ENCODE peak calls at places on chromosome 15, in ten cellular contexts. One of them, this sample, is unnamed.
A peak's percentile ranks its signal among the peaks of the same experiment; 100 is the strongest.

GRCh38 chr15:31172606-31173005 is 71.1 kb upstream of the TRPM1 start:
- DNase-seq in NB4: no peak
- DNase-seq in lower leg skin: peak; percentile 59
- DNase-seq in uterus: no peak
- DNase-seq in heart left ventricle: no peak
- DNase-seq in HCT116: no peak
- DNase-seq in right lobe of liver: no peak
- DNase-seq in GM12891: no peak
- DNase-seq in endothelial cell of umbilical vein: no peak
- DNase-seq in IMR-90: no peak
- DNase-seq in this sample: no peak

GRCh38 chr15:51191072-51191665 is 96.5 kb upstream of the TNFAIP8L3 start:
- DNase-seq in heart left ventricle: no peak
- DNase-seq in right lobe of liver: no peak
- DNase-seq in NB4: no peak
- DNase-seq in GM12891: no peak
- DNase-seq in endothelial cell of umbilical vein: peak; percentile 28
- DNase-seq in HCT116: no peak
- DNase-seq in lower leg skin: no peak
- DNase-seq in uterus: no peak
- DNase-seq in IMR-90: no peak
- DNase-seq in this sample: no peak

GRCh38 chr15:101543431-101543830 is 53.9 kb upstream of the PCSK6 start:
- DNase-seq in lower leg skin: peak; percentile 71
- DNase-seq in IMR-90: no peak
- DNase-seq in right lobe of liver: no peak
- DNase-seq in NB4: no peak
- DNase-seq in uterus: no peak
- DNase-seq in endothelial cell of umbilical vein: no peak
- DNase-seq in HCT116: no peak
- DNase-seq in GM12891: no peak
- DNase-seq in heart left ventricle: no peak
- DNase-seq in this sample: no peak

GRCh38 chr15:78878356-78878755 is 5.7 kb downstream of the MORF4L1 start:
- DNase-seq in right lobe of liver: no peak
- DNase-seq in lower leg skin: no peak
- DNase-seq in IMR-90: peak; percentile 65
- DNase-seq in GM12891: no peak
- DNase-seq in HCT116: no peak
- DNase-seq in heart left ventricle: no peak
- DNase-seq in NB4: peak; percentile 50
- DNase-seq in uterus: no peak
- DNase-seq in endothelial cell of umbilical vein: no peak
- DNase-seq in this sample: no peak

GRCh38 chr15:70555713-70556112 is 207.6 kb downstream of the UACA start:
- DNase-seq in HCT116: no peak
- DNase-seq in lower leg skin: no peak
- DNase-seq in uterus: no peak
- DNase-seq in endothelial cell of umbilical vein: no peak
- DNase-seq in IMR-90: no peak
- DNase-seq in NB4: peak; percentile 39
- DNase-seq in GM12891: no peak
- DNase-seq in heart left ventricle: no peak
- DNase-seq in right lobe of liver: no peak
- DNase-seq in this sample: no peak

GRCh38 chr15:76140069-76140454 is 80.3 kb downstream of the TMEM266 start:
- DNase-seq in right lobe of liver: no peak
- DNase-seq in heart left ventricle: peak; percentile 39
- DNase-seq in uterus: no peak
- DNase-seq in lower leg skin: peak; percentile 79
- DNase-seq in HCT116: no peak
- DNase-seq in NB4: no peak
- DNase-seq in IMR-90: no peak
- DNase-seq in endothelial cell of umbilical vein: peak; percentile 52
- DNase-seq in GM12891: no peak
- DNase-seq in this sample: no peak

GRCh38 chr15:67146875-67147381 is 81.5 kb downstream of the SMAD3 start:
- DNase-seq in lower leg skin: no peak
- DNase-seq in IMR-90: peak; percentile 96
- DNase-seq in NB4: peak; percentile 47
- DNase-seq in right lobe of liver: peak; percentile 64
- DNase-seq in uterus: peak; percentile 66
- DNase-seq in endothelial cell of umbilical vein: peak; percentile 94
- DNase-seq in heart left ventricle: peak; percentile 50
- DNase-seq in HCT116: no peak
- DNase-seq in GM12891: no peak
- DNase-seq in this sample: peak; percentile 49

GRCh38 chr15:51874751-51875644 is 45.5 kb downstream of the TMOD3 start:
- DNase-seq in GM12891: no peak
- DNase-seq in HCT116: peak; percentile 89
- DNase-seq in IMR-90: peak; percentile 99
- DNase-seq in endothelial cell of umbilical vein: peak; percentile 92
- DNase-seq in NB4: peak; percentile 41
- DNase-seq in uterus: peak; percentile 52
- DNase-seq in heart left ventricle: no peak
- DNase-seq in lower leg skin: no peak
- DNase-seq in right lobe of liver: no peak
- DNase-seq in this sample: peak; percentile 30

GRCh38 chr15:36826948-36827347 is 247.5 kb downstream of the CDIN1 start:
- DNase-seq in right lobe of liver: no peak
- DNase-seq in NB4: no peak
- DNase-seq in GM12891: no peak
- DNase-seq in lower leg skin: no peak
- DNase-seq in IMR-90: no peak
- DNase-seq in HCT116: no peak
- DNase-seq in heart left ventricle: no peak
- DNase-seq in uterus: no peak
- DNase-seq in endothelial cell of umbilical vein: no peak
- DNase-seq in this sample: no peak

GRCh38 chr15:39581501-39582285 is 814 bp downstream of the THBS1 start:
- DNase-seq in lower leg skin: peak; percentile 92
- DNase-seq in uterus: peak; percentile 70
- DNase-seq in NB4: peak; percentile 31
- DNase-seq in GM12891: no peak
- DNase-seq in right lobe of liver: peak; percentile 82
- DNase-seq in heart left ventricle: peak; percentile 56
- DNase-seq in IMR-90: peak; percentile 65
- DNase-seq in endothelial cell of umbilical vein: peak; percentile 46
- DNase-seq in HCT116: no peak
- DNase-seq in this sample: peak; percentile 42

GRCh38 chr15:100994597-100995446 is 75.7 kb downstream of the LRRK1 start:
- DNase-seq in endothelial cell of umbilical vein: no peak
- DNase-seq in uterus: no peak
- DNase-seq in HCT116: no peak
- DNase-seq in right lobe of liver: no peak
- DNase-seq in lower leg skin: no peak
- DNase-seq in GM12891: no peak
- DNase-seq in heart left ventricle: no peak
- DNase-seq in IMR-90: no peak
- DNase-seq in NB4: no peak
- DNase-seq in this sample: no peak

GRCh38 chr15:67025719-67026118 is 39.7 kb upstream of the SMAD3 start:
- DNase-seq in heart left ventricle: peak; percentile 38
- DNase-seq in uterus: no peak
- DNase-seq in GM12891: no peak
- DNase-seq in NB4: peak; percentile 54
- DNase-seq in lower leg skin: no peak
- DNase-seq in right lobe of liver: peak; percentile 82
- DNase-seq in endothelial cell of umbilical vein: peak; percentile 76
- DNase-seq in IMR-90: peak; percentile 51
- DNase-seq in HCT116: no peak
- DNase-seq in this sample: no peak

GRCh38 chr15:68410466-68411200 is 21.3 kb downstream of the ITGA11 start:
- DNase-seq in HCT116: no peak
- DNase-seq in endothelial cell of umbilical vein: no peak
- DNase-seq in uterus: peak; percentile 19
- DNase-seq in IMR-90: no peak
- DNase-seq in right lobe of liver: no peak
- DNase-seq in NB4: no peak
- DNase-seq in heart left ventricle: peak; percentile 4
- DNase-seq in GM12891: no peak
- DNase-seq in lower leg skin: peak; percentile 57
- DNase-seq in this sample: no peak

GRCh38 chr15:41438206-41438605 is 21.3 kb downstream of the RTF1 start:
- DNase-seq in endothelial cell of umbilical vein: no peak
- DNase-seq in NB4: no peak
- DNase-seq in GM12891: no peak
- DNase-seq in uterus: no peak
- DNase-seq in lower leg skin: peak; percentile 12
- DNase-seq in IMR-90: peak; percentile 44
- DNase-seq in heart left ventricle: no peak
- DNase-seq in HCT116: no peak
- DNase-seq in right lobe of liver: no peak
- DNase-seq in this sample: peak; percentile 50

GRCh38 chr15:73924258-73924921 is 1.9 kb upstream of the LOXL1 start:
- DNase-seq in right lobe of liver: peak; percentile 34
- DNase-seq in uterus: peak; percentile 57
- DNase-seq in endothelial cell of umbilical vein: peak; percentile 78
- DNase-seq in GM12891: no peak
- DNase-seq in IMR-90: peak; percentile 92
- DNase-seq in lower leg skin: no peak
- DNase-seq in HCT116: no peak
- DNase-seq in heart left ventricle: no peak
- DNase-seq in NB4: peak; percentile 53
- DNase-seq in this sample: peak; percentile 78

DNA sequence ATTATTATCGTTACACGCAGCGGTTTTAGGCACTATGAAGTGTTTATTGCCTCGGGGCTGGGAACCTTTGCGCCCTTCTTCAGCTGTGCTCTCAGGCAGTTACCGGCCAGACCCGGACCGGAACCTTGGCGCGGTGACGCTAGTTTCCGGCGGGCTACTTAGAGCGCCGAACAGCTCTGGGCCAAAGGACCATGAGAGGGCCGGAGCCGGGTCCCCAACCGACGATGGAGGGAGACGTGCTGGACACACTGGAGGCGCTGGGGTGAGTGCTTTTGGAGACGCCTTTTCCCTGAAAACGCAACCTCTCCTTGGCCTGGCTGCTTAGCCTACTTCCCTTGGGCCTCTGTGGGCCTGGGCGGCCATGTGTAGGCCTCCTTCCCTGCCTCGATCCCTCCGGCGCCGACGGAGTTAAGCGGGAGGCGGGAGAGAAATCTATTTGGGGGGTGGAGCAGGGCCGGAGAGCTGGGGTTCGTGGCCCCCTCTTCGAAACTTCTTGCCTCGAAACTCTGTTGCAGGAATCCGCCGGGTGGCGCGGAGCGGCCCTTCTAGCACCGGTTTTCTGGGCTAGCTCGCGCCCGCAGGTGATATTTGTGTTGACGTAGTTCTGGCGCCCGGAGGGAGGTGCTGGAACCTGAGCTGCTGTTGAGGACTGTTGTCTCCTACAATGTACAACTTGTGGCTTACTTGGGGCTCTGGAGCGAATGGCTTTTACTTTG is at the start of gene FAM98B:
- DNase-seq in GM12891: peak; percentile 53
- DNase-seq in heart left ventricle: peak; percentile 89
- DNase-seq in NB4: peak; percentile 90
- DNase-seq in IMR-90: peak; percentile 85
- DNase-seq in right lobe of liver: peak; percentile 88
- DNase-seq in endothelial cell of umbilical vein: peak; percentile 86
- DNase-seq in uterus: peak; percentile 83
- DNase-seq in HCT116: peak; percentile 75
- DNase-seq in lower leg skin: peak; percentile 98
- DNase-seq in this sample: peak; percentile 66
- TF ChIP-seq POLR2A in GM12891: peak; percentile 92
- TF ChIP-seq POLR2A in heart left ventricle: peak; percentile 53
- TF ChIP-seq POLR2A in NB4: peak; percentile 83
- TF ChIP-seq POLR2A in IMR-90: peak; percentile 67
- TF ChIP-seq POLR2A in right lobe of liver: peak; percentile 58
- TF ChIP-seq POLR2A in endothelial cell of umbilical vein: peak; percentile 79
- TF ChIP-seq POLR2A in uterus: peak; percentile 50
- TF ChIP-seq POLR2A in HCT116: peak; percentile 39
- TF ChIP-seq POLR2A in lower leg skin: no peak
- TF ChIP-seq POLR2A in this sample: no peak

DNA sequence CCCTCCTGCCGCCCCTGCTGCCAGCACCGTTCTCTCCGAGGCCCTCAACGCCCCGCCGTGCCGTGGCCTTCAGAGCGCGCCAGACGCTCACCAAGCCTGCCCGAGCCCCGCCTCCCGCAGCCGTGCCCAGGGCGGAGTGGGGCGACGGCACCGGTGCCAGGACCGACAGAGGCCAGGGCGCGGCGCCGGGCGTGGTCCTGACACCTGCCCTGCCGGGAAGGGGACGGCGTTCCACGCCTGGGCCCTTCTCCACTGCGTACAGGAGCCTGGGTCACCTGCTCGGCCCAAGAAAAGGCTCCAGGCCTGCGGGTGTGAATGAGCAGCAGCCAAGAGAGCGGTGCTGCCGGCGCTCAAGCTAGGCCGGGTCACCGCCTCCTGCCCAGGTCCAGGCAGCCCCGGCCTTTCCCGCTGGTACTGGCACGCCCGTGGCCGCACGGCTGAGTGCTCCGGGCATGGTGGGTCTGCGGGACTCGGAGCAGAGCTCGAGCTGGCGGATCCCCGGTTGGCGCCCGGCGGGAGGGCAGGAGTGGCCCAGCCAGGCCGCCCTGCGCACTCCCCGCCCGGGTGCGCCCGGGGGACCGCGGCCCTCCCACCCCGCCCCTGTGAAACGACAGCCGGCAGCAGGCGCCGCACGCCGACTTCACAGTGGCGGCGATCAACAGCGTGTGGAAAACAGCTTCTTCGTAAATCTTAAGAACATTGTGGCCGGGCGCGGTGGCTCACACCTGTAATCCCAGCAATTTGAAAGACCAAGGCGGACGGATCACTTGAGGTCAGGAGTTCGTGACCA is 4.2 kb downstream of the OCA2 start:
- DNase-seq in right lobe of liver: no peak
- DNase-seq in endothelial cell of umbilical vein: no peak
- DNase-seq in heart left ventricle: no peak
- DNase-seq in HCT116: no peak
- DNase-seq in IMR-90: no peak
- DNase-seq in uterus: no peak
- DNase-seq in lower leg skin: peak; percentile 91
- DNase-seq in NB4: no peak
- DNase-seq in GM12891: no peak
- DNase-seq in this sample: no peak
- TF ChIP-seq POLR2A in right lobe of liver: no peak
- TF ChIP-seq POLR2A in endothelial cell of umbilical vein: no peak
- TF ChIP-seq POLR2A in heart left ventricle: no peak
- TF ChIP-seq POLR2A in HCT116: no peak
- TF ChIP-seq POLR2A in IMR-90: no peak
- TF ChIP-seq POLR2A in uterus: peak; percentile 38
- TF ChIP-seq POLR2A in lower leg skin: no peak
- TF ChIP-seq POLR2A in NB4: no peak
- TF ChIP-seq POLR2A in GM12891: no peak
- TF ChIP-seq POLR2A in this sample: no peak

GRCh38 chr15:65869127-65869953 is at the start of gene RAB11A:
- DNase-seq in GM12891: peak; percentile 75
- DNase-seq in HCT116: peak; percentile 94
- DNase-seq in lower leg skin: peak; percentile 99
- DNase-seq in uterus: peak; percentile 96
- DNase-seq in endothelial cell of umbilical vein: peak; percentile 96
- DNase-seq in IMR-90: peak; percentile 96
- DNase-seq in heart left ventricle: peak; percentile 96
- DNase-seq in right lobe of liver: peak; percentile 98
- DNase-seq in NB4: peak; percentile 97
- DNase-seq in this sample: peak; percentile 74
- TF ChIP-seq POLR2A in GM12891: peak; percentile 95
- TF ChIP-seq POLR2A in HCT116: peak; percentile 87
- TF ChIP-seq POLR2A in lower leg skin: no peak
- TF ChIP-seq POLR2A in uterus: peak; percentile 93
- TF ChIP-seq POLR2A in endothelial cell of umbilical vein: peak; percentile 98
- TF ChIP-seq POLR2A in IMR-90: peak; percentile 99
- TF ChIP-seq POLR2A in heart left ventricle: peak; percentile 88
- TF ChIP-seq POLR2A in right lobe of liver: peak; percentile 96
- TF ChIP-seq POLR2A in NB4: peak; percentile 99
- TF ChIP-seq POLR2A in this sample: peak; percentile 88

GRCh38 chr15:58473720-58474119 is 41.9 kb downstream of the LIPC start:
- DNase-seq in HCT116: no peak
- DNase-seq in right lobe of liver: no peak
- DNase-seq in uterus: no peak
- DNase-seq in IMR-90: peak; percentile 89
- DNase-seq in heart left ventricle: no peak
- DNase-seq in lower leg skin: no peak
- DNase-seq in NB4: peak; percentile 20
- DNase-seq in GM12891: no peak
- DNase-seq in endothelial cell of umbilical vein: peak; percentile 87
- DNase-seq in this sample: peak; percentile 22
- TF ChIP-seq POLR2A in HCT116: no peak
- TF ChIP-seq POLR2A in right lobe of liver: no peak
- TF ChIP-seq POLR2A in uterus: no peak
- TF ChIP-seq POLR2A in IMR-90: no peak
- TF ChIP-seq POLR2A in heart left ventricle: no peak
- TF ChIP-seq POLR2A in lower leg skin: no peak
- TF ChIP-seq POLR2A in NB4: no peak
- TF ChIP-seq POLR2A in GM12891: no peak
- TF ChIP-seq POLR2A in endothelial cell of umbilical vein: peak; percentile 11
- TF ChIP-seq POLR2A in this sample: no peak

This sample was measured in H54.